ENCODE peak calls at places on chromosomes 4 and X, in nine cellular contexts. H is ACHN; Z is activated T-helper 1 cell treated with Interleukin-2 at 50 U/mL for 16 hours; V is cardiac fibroblast; M is CD8-positive, alpha-beta T cell; N is NCI-H2081 treated with DMSO at 0.1 percent for 48 hours; P is COR-L47; U is RWPE1; J is HT-29. Q is an unnamed sample.

GRCh38 chr4:176794151-176794550 is 1.4 kb upstream of the VEGFC start:
- DNase-seq in H (no peak), Z (no peak), V (peak; percentile 96), M (no peak), N (no peak), P (no peak), U (peak; percentile 64), J (no peak), Q (no peak)

GRCh38 chr4:94349193-94349592 is 6.6 kb upstream of the HPGDS start:
- DNase-seq in H (no peak), Z (no peak), V (peak; percentile 64), M (no peak), N (no peak), P (no peak), U (no peak), J (no peak), Q (no peak)

GRCh38 chr4:766152-766515 is 59.8 kb downstream of the CPLX1 start:
- DNase-seq in H (no peak), Z (no peak), V (peak; percentile 62), M (no peak), N (no peak), P (no peak), U (peak; percentile 73), J (no peak), Q (no peak)

GRCh38 chr4:86329431-86329830 is 30.4 kb downstream of the MAPK10 start:
- DNase-seq in H (no peak), Z (no peak), V (no peak), M (no peak), N (no peak), P (no peak), U (no peak), J (no peak), Q (no peak)

GRCh38 chr4:149884046-149884445 is 68.4 kb upstream of the IQCM start:
- DNase-seq in H (no peak), Z (no peak), V (no peak), M (no peak), N (no peak), P (no peak), U (no peak), J (no peak), Q (peak; percentile 21)

GRCh38 chr4:102665527-102665926 is 95.2 kb downstream of the MANBA start:
- DNase-seq in H (no peak), Z (no peak), V (peak; percentile 12), M (no peak), N (no peak), P (peak; percentile 74), U (peak; percentile 82), J (no peak), Q (no peak)

GRCh38 chr4:102503301-102503746 is 2.2 kb downstream of the NFKB1 start:
- DNase-seq in H (peak; percentile 37), Z (no peak), V (no peak), M (no peak), N (no peak), P (peak; percentile 44), U (no peak), J (peak; percentile 47), Q (no peak)

GRCh38 chrX:113512700-113513395 is 672.2 kb upstream of the AMOT start:
- DNase-seq in H (peak; percentile 78), Z (no peak), V (peak; percentile 82), M (no peak), N (no peak), P (no peak), U (peak; percentile 42), J (no peak), Q (no peak)

GRCh38 chrX:101430457-101431078 is 22.5 kb downstream of the HNRNPH2 start:
- DNase-seq in H (peak; percentile 16), Z (no peak), V (peak; percentile 36), M (no peak), N (no peak), P (no peak), U (no peak), J (no peak), Q (no peak)

GRCh38 chr4:43380093-43380492 is 487.6 kb downstream of the GRXCR1 start:
- DNase-seq in H (no peak), Z (no peak), V (no peak), M (no peak), N (no peak), P (no peak), U (no peak), J (no peak), Q (no peak)

GRCh38 chr4:135418353-135418752 is 1216.8 kb upstream of the PABPC4L start:
- DNase-seq in H (peak; percentile 24), Z (no peak), V (peak; percentile 50), M (no peak), N (peak; percentile 8), P (no peak), U (peak; percentile 1), J (peak; percentile 43), Q (no peak)

GRCh38 chrX:69179380-69179911 is 14.2 kb upstream of the PJA1 start:
- DNase-seq in H (no peak), Z (no peak), V (no peak), M (no peak), N (no peak), P (peak; percentile 79), U (no peak), J (no peak), Q (peak; percentile 43)

GRCh38 chr4:109803924-109804571 is 2.2 kb upstream of the CFI start:
- DNase-seq in H (peak; percentile 58), Z (no peak), V (peak; percentile 56), M (no peak), N (no peak), P (peak; percentile 41), U (peak; percentile 30), J (peak; percentile 65), Q (no peak)

GRCh38 chrX:125202486-125203378 is 116.9 kb upstream of the TEX13C start:
- DNase-seq in H (no peak), Z (no peak), V (no peak), M (no peak), N (no peak), P (peak; percentile 22), U (no peak), J (no peak), Q (no peak)

GRCh38 chr4:136156947-136157346 is 1375.3 kb downstream of the PCDH18 start:
- DNase-seq in H (no peak), Z (no peak), V (no peak), M (no peak), N (no peak), P (no peak), U (no peak), J (no peak), Q (no peak)

GRCh38 chr4:67746797-67747495 is 7.2 kb downstream of the GNRHR start:
- DNase-seq in H (peak; percentile 55), Z (no peak), V (peak; percentile 68), M (no peak), N (no peak), P (peak; percentile 39), U (no peak), J (peak; percentile 43), Q (no peak)

Q was measured in occipital lobe.